ENCODE peak calls at places on chromosomes 16 and 17, in six cellular contexts. One of them, this sample, is unnamed.

GRCh38 chr16:88194397-88195020 is 188.2 kb upstream of the ZNF469 start:
- DNase-seq in A549: no peak
- DNase-seq in dorsolateral prefrontal cortex: no peak
- DNase-seq in GM19239: no peak
- DNase-seq in activated T-cell treated with anti-CD3 and anti-CD28 coated beads, Interleukin-2, amount 50 U/mL, for 48 hours: no peak
- DNase-seq in tibial nerve: peak
- DNase-seq in this sample: no peak

GRCh38 chr17:83144421-83145357 is 65.3 kb downstream of the METRNL start:
- DNase-seq in A549: no peak
- DNase-seq in dorsolateral prefrontal cortex: peak
- DNase-seq in GM19239: no peak
- DNase-seq in activated T-cell treated with anti-CD3 and anti-CD28 coated beads, Interleukin-2, amount 50 U/mL, for 48 hours: no peak
- DNase-seq in tibial nerve: peak
- DNase-seq in this sample: no peak

GRCh38 chr16:53913082-53913870 is 209.3 kb downstream of the FTO start:
- DNase-seq in A549: no peak
- DNase-seq in dorsolateral prefrontal cortex: no peak
- DNase-seq in GM19239: no peak
- DNase-seq in activated T-cell treated with anti-CD3 and anti-CD28 coated beads, Interleukin-2, amount 50 U/mL, for 48 hours: peak
- DNase-seq in tibial nerve: peak
- DNase-seq in this sample: no peak

GRCh38 chr16:71373073-71373472 is 14.6 kb downstream of the CALB2 start:
- DNase-seq in A549: peak
- DNase-seq in dorsolateral prefrontal cortex: no peak
- DNase-seq in GM19239: no peak
- DNase-seq in activated T-cell treated with anti-CD3 and anti-CD28 coated beads, Interleukin-2, amount 50 U/mL, for 48 hours: no peak
- DNase-seq in tibial nerve: no peak
- DNase-seq in this sample: no peak

GRCh38 chr16:28486266-28486665 is 5.6 kb downstream of the CLN3 start:
- DNase-seq in A549: no peak
- DNase-seq in dorsolateral prefrontal cortex: no peak
- DNase-seq in GM19239: no peak
- DNase-seq in activated T-cell treated with anti-CD3 and anti-CD28 coated beads, Interleukin-2, amount 50 U/mL, for 48 hours: no peak
- DNase-seq in tibial nerve: no peak
- DNase-seq in this sample: no peak

GRCh38 chr17:43891851-43892671 is 15.3 kb downstream of the MPP2 start:
- DNase-seq in A549: no peak
- DNase-seq in dorsolateral prefrontal cortex: no peak
- DNase-seq in GM19239: no peak
- DNase-seq in activated T-cell treated with anti-CD3 and anti-CD28 coated beads, Interleukin-2, amount 50 U/mL, for 48 hours: no peak
- DNase-seq in tibial nerve: no peak
- DNase-seq in this sample: no peak

GRCh38 chr17:10135539-10136257 is 62.7 kb downstream of the GAS7 start:
- DNase-seq in A549: no peak
- DNase-seq in dorsolateral prefrontal cortex: no peak
- DNase-seq in GM19239: no peak
- DNase-seq in activated T-cell treated with anti-CD3 and anti-CD28 coated beads, Interleukin-2, amount 50 U/mL, for 48 hours: no peak
- DNase-seq in tibial nerve: peak
- DNase-seq in this sample: no peak

GRCh38 chr17:2943971-2944370 is 119.4 kb downstream of the OR1D5 start:
- DNase-seq in A549: no peak
- DNase-seq in dorsolateral prefrontal cortex: no peak
- DNase-seq in GM19239: no peak
- DNase-seq in activated T-cell treated with anti-CD3 and anti-CD28 coated beads, Interleukin-2, amount 50 U/mL, for 48 hours: no peak
- DNase-seq in tibial nerve: no peak
- DNase-seq in this sample: no peak

GRCh38 chr16:80046848-80047247 is 446.3 kb upstream of the MAF start:
- DNase-seq in A549: no peak
- DNase-seq in dorsolateral prefrontal cortex: no peak
- DNase-seq in GM19239: no peak
- DNase-seq in activated T-cell treated with anti-CD3 and anti-CD28 coated beads, Interleukin-2, amount 50 U/mL, for 48 hours: no peak
- DNase-seq in tibial nerve: no peak
- DNase-seq in this sample: no peak

GRCh38 chr16:67000384-67001158 is 12.2 kb downstream of the CES4A start:
- DNase-seq in A549: peak
- DNase-seq in dorsolateral prefrontal cortex: peak
- DNase-seq in GM19239: no peak
- DNase-seq in activated T-cell treated with anti-CD3 and anti-CD28 coated beads, Interleukin-2, amount 50 U/mL, for 48 hours: peak
- DNase-seq in tibial nerve: peak
- DNase-seq in this sample: no peak

GRCh38 chr16:87706278-87707000 is 59.3 kb downstream of the KLHDC4 start:
- DNase-seq in A549: no peak
- DNase-seq in dorsolateral prefrontal cortex: no peak
- DNase-seq in GM19239: no peak
- DNase-seq in activated T-cell treated with anti-CD3 and anti-CD28 coated beads, Interleukin-2, amount 50 U/mL, for 48 hours: no peak
- DNase-seq in tibial nerve: no peak
- DNase-seq in this sample: no peak

GRCh38 chr17:74779948-74780400 is 3.8 kb upstream of the NAT9 start:
- DNase-seq in A549: no peak
- DNase-seq in dorsolateral prefrontal cortex: no peak
- DNase-seq in GM19239: peak
- DNase-seq in activated T-cell treated with anti-CD3 and anti-CD28 coated beads, Interleukin-2, amount 50 U/mL, for 48 hours: peak
- DNase-seq in tibial nerve: peak
- DNase-seq in this sample: no peak

GRCh38 chr17:21072623-21073278 is 29.9 kb upstream of the USP22 start:
- DNase-seq in A549: no peak
- DNase-seq in dorsolateral prefrontal cortex: peak
- DNase-seq in GM19239: no peak
- DNase-seq in activated T-cell treated with anti-CD3 and anti-CD28 coated beads, Interleukin-2, amount 50 U/mL, for 48 hours: no peak
- DNase-seq in tibial nerve: no peak
- DNase-seq in this sample: no peak

GRCh38 chr17:58040386-58040785 is 33.3 kb upstream of the SRSF1 start:
- DNase-seq in A549: no peak
- DNase-seq in dorsolateral prefrontal cortex: no peak
- DNase-seq in GM19239: no peak
- DNase-seq in activated T-cell treated with anti-CD3 and anti-CD28 coated beads, Interleukin-2, amount 50 U/mL, for 48 hours: no peak
- DNase-seq in tibial nerve: no peak
- DNase-seq in this sample: no peak

GRCh38 chr16:68264128-68265077 is at the start of gene SLC7A6:
- DNase-seq in A549: peak
- DNase-seq in dorsolateral prefrontal cortex: peak
- DNase-seq in GM19239: peak
- DNase-seq in activated T-cell treated with anti-CD3 and anti-CD28 coated beads, Interleukin-2, amount 50 U/mL, for 48 hours: peak
- DNase-seq in tibial nerve: peak
- DNase-seq in this sample: peak

GRCh38 chr17:75267403-75268232 is 3.4 kb downstream of the MIF4GD start:
- DNase-seq in A549: no peak
- DNase-seq in dorsolateral prefrontal cortex: no peak
- DNase-seq in GM19239: no peak
- DNase-seq in activated T-cell treated with anti-CD3 and anti-CD28 coated beads, Interleukin-2, amount 50 U/mL, for 48 hours: no peak
- DNase-seq in tibial nerve: no peak
- DNase-seq in this sample: peak

GRCh38 chr16:85465328-85466307 is 147.5 kb upstream of the GSE1 start:
- DNase-seq in A549: no peak
- DNase-seq in dorsolateral prefrontal cortex: no peak
- DNase-seq in GM19239: no peak
- DNase-seq in activated T-cell treated with anti-CD3 and anti-CD28 coated beads, Interleukin-2, amount 50 U/mL, for 48 hours: no peak
- DNase-seq in tibial nerve: no peak
- DNase-seq in this sample: no peak

GRCh38 chr17:77815127-77815905 is 143.2 kb upstream of the TNRC6C start:
- DNase-seq in A549: no peak
- DNase-seq in dorsolateral prefrontal cortex: no peak
- DNase-seq in GM19239: no peak
- DNase-seq in activated T-cell treated with anti-CD3 and anti-CD28 coated beads, Interleukin-2, amount 50 U/mL, for 48 hours: no peak
- DNase-seq in tibial nerve: no peak
- DNase-seq in this sample: no peak

GRCh38 chr17:76709077-76709950 is 1.5 kb downstream of the MXRA7 start:
- DNase-seq in A549: no peak
- DNase-seq in dorsolateral prefrontal cortex: peak
- DNase-seq in GM19239: no peak
- DNase-seq in activated T-cell treated with anti-CD3 and anti-CD28 coated beads, Interleukin-2, amount 50 U/mL, for 48 hours: no peak
- DNase-seq in tibial nerve: peak
- DNase-seq in this sample: no peak

GRCh38 chr16:81189100-81189664 is 49.3 kb upstream of the BCO1 start:
- DNase-seq in A549: no peak
- DNase-seq in dorsolateral prefrontal cortex: peak
- DNase-seq in GM19239: no peak
- DNase-seq in activated T-cell treated with anti-CD3 and anti-CD28 coated beads, Interleukin-2, amount 50 U/mL, for 48 hours: no peak
- DNase-seq in tibial nerve: peak
- DNase-seq in this sample: no peak

GRCh38 chr16:67429799-67430503 is 970 bp upstream of the HSD11B2 start:
- DNase-seq in A549: no peak
- DNase-seq in dorsolateral prefrontal cortex: no peak
- DNase-seq in GM19239: no peak
- DNase-seq in activated T-cell treated with anti-CD3 and anti-CD28 coated beads, Interleukin-2, amount 50 U/mL, for 48 hours: peak
- DNase-seq in tibial nerve: no peak
- DNase-seq in this sample: no peak

GRCh38 chr16:58345574-58346354 is 46.5 kb upstream of the GINS3 start:
- DNase-seq in A549: no peak
- DNase-seq in dorsolateral prefrontal cortex: no peak
- DNase-seq in GM19239: no peak
- DNase-seq in activated T-cell treated with anti-CD3 and anti-CD28 coated beads, Interleukin-2, amount 50 U/mL, for 48 hours: no peak
- DNase-seq in tibial nerve: no peak
- DNase-seq in this sample: peak

GRCh38 chr17:74453665-74454196 is 12.7 kb upstream of the CD300A start:
- DNase-seq in A549: peak
- DNase-seq in dorsolateral prefrontal cortex: peak
- DNase-seq in GM19239: peak
- DNase-seq in activated T-cell treated with anti-CD3 and anti-CD28 coated beads, Interleukin-2, amount 50 U/mL, for 48 hours: no peak
- DNase-seq in tibial nerve: no peak
- DNase-seq in this sample: no peak

GRCh38 chr17:18117974-18118632 is 9.5 kb downstream of the MYO15A start:
- DNase-seq in A549: no peak
- DNase-seq in dorsolateral prefrontal cortex: no peak
- DNase-seq in GM19239: no peak
- DNase-seq in activated T-cell treated with anti-CD3 and anti-CD28 coated beads, Interleukin-2, amount 50 U/mL, for 48 hours: no peak
- DNase-seq in tibial nerve: no peak
- DNase-seq in this sample: no peak

GRCh38 chr17:48564200-48565023 is 13.7 kb downstream of the HOXB4 start:
- DNase-seq in A549: no peak
- DNase-seq in dorsolateral prefrontal cortex: no peak
- DNase-seq in GM19239: no peak
- DNase-seq in activated T-cell treated with anti-CD3 and anti-CD28 coated beads, Interleukin-2, amount 50 U/mL, for 48 hours: no peak
- DNase-seq in tibial nerve: no peak
- DNase-seq in this sample: no peak

GRCh38 chr16:79049040-79049439 is 551.5 kb downstream of the MAF start:
- DNase-seq in A549: no peak
- DNase-seq in dorsolateral prefrontal cortex: no peak
- DNase-seq in GM19239: no peak
- DNase-seq in activated T-cell treated with anti-CD3 and anti-CD28 coated beads, Interleukin-2, amount 50 U/mL, for 48 hours: no peak
- DNase-seq in tibial nerve: no peak
- DNase-seq in this sample: no peak

GRCh38 chr16:63596716-63597115 is 1525.1 kb downstream of the CDH11 start:
- DNase-seq in A549: no peak
- DNase-seq in dorsolateral prefrontal cortex: no peak
- DNase-seq in GM19239: no peak
- DNase-seq in activated T-cell treated with anti-CD3 and anti-CD28 coated beads, Interleukin-2, amount 50 U/mL, for 48 hours: no peak
- DNase-seq in tibial nerve: no peak
- DNase-seq in this sample: no peak

GRCh38 chr16:17335826-17336492 is 134.8 kb downstream of the XYLT1 start:
- DNase-seq in A549: no peak
- DNase-seq in dorsolateral prefrontal cortex: no peak
- DNase-seq in GM19239: no peak
- DNase-seq in activated T-cell treated with anti-CD3 and anti-CD28 coated beads, Interleukin-2, amount 50 U/mL, for 48 hours: no peak
- DNase-seq in tibial nerve: no peak
- DNase-seq in this sample: no peak

GRCh38 chr17:45784583-45785372 is 658 bp downstream of the CRHR1 start:
- DNase-seq in A549: peak
- DNase-seq in dorsolateral prefrontal cortex: no peak
- DNase-seq in GM19239: peak
- DNase-seq in activated T-cell treated with anti-CD3 and anti-CD28 coated beads, Interleukin-2, amount 50 U/mL, for 48 hours: peak
- DNase-seq in tibial nerve: no peak
- DNase-seq in this sample: no peak

GRCh38 chr17:17151962-17152361 is 54.2 kb downstream of the PLD6 start:
- DNase-seq in A549: peak
- DNase-seq in dorsolateral prefrontal cortex: peak
- DNase-seq in GM19239: no peak
- DNase-seq in activated T-cell treated with anti-CD3 and anti-CD28 coated beads, Interleukin-2, amount 50 U/mL, for 48 hours: peak
- DNase-seq in tibial nerve: peak
- DNase-seq in this sample: no peak

GRCh38 chr16:86457621-86458456 is 52.5 kb upstream of the FOXF1 start:
- DNase-seq in A549: no peak
- DNase-seq in dorsolateral prefrontal cortex: no peak
- DNase-seq in GM19239: no peak
- DNase-seq in activated T-cell treated with anti-CD3 and anti-CD28 coated beads, Interleukin-2, amount 50 U/mL, for 48 hours: no peak
- DNase-seq in tibial nerve: peak
- DNase-seq in this sample: no peak

GRCh38 chr16:1745900-1746692 is 25.2 kb downstream of the NME3 start:
- DNase-seq in A549: no peak
- DNase-seq in dorsolateral prefrontal cortex: no peak
- DNase-seq in GM19239: no peak
- DNase-seq in activated T-cell treated with anti-CD3 and anti-CD28 coated beads, Interleukin-2, amount 50 U/mL, for 48 hours: no peak
- DNase-seq in tibial nerve: no peak
- DNase-seq in this sample: peak

GRCh38 chr17:67245694-67246397 is 850 bp upstream of the HELZ start:
- DNase-seq in A549: no peak
- DNase-seq in dorsolateral prefrontal cortex: no peak
- DNase-seq in GM19239: no peak
- DNase-seq in activated T-cell treated with anti-CD3 and anti-CD28 coated beads, Interleukin-2, amount 50 U/mL, for 48 hours: peak
- DNase-seq in tibial nerve: no peak
- DNase-seq in this sample: peak

GRCh38 chr17:49577978-49578893 is 2.6 kb downstream of the NXPH3 start:
- DNase-seq in A549: no peak
- DNase-seq in dorsolateral prefrontal cortex: no peak
- DNase-seq in GM19239: no peak
- DNase-seq in activated T-cell treated with anti-CD3 and anti-CD28 coated beads, Interleukin-2, amount 50 U/mL, for 48 hours: no peak
- DNase-seq in tibial nerve: no peak
- DNase-seq in this sample: no peak

GRCh38 chr17:56629450-56630187 is 36.1 kb downstream of the NOG start:
- DNase-seq in A549: peak
- DNase-seq in dorsolateral prefrontal cortex: no peak
- DNase-seq in GM19239: no peak
- DNase-seq in activated T-cell treated with anti-CD3 and anti-CD28 coated beads, Interleukin-2, amount 50 U/mL, for 48 hours: no peak
- DNase-seq in tibial nerve: no peak
- DNase-seq in this sample: peak